ENCODE peak calls at places on chromosomes 13 and 19, in nine cellular contexts. I is GM23338, A is PC-3, F is tibial nerve, S is heart left ventricle, B is left ventricle myocardium inferior, R is breast epithelium, Z is lower lobe of right lung, C is thoracic aorta. U is an unnamed sample. For H3K4me1 and H3K27me3, the result is how much of the 10 kb centered on the place peaks cover.

GRCh38 chr13:106691861-106692260 is 123.9 kb upstream of the ARGLU1 start:
- DNase-seq in C (no peak), Z (no peak), F (no peak), A (no peak), R (no peak), B (no peak), I (no peak), S (no peak), U (no peak)

GRCh38 chr13:33639158-33639557 is 178.8 kb upstream of the RFC3 start:
- DNase-seq in Z (no peak), R (no peak), A (no peak), F (peak), S (peak), B (no peak), I (no peak), C (no peak), U (peak)

GRCh38 chr13:110132178-110132975 is 174.6 kb downstream of the COL4A1 start:
- DNase-seq in C (no peak), A (no peak), S (no peak), I (no peak), Z (no peak), R (no peak), B (no peak), F (no peak), U (no peak)

GRCh38 chr13:98405107-98405571 is 171.8 kb downstream of the STK24 start:
- DNase-seq in S (no peak), A (no peak), Z (no peak), I (peak), B (no peak), R (no peak), F (no peak), C (no peak), U (no peak)

GRCh38 chr13:60453490-60453889 is 56.5 kb downstream of the TDRD3 start:
- DNase-seq in S (no peak), R (no peak), I (peak), C (no peak), Z (no peak), F (no peak), A (peak), B (no peak), U (no peak)

GRCh38 chr13:106028916-106029315 is 506.5 kb downstream of the EFNB2 start:
- DNase-seq in A (no peak), I (no peak), R (no peak), Z (no peak), B (no peak), F (no peak), C (no peak), S (no peak), U (no peak)

GRCh38 chr13:51959773-51960172 is 51.5 kb downstream of the ATP7B start:
- DNase-seq in F (no peak), B (no peak), A (no peak), S (no peak), I (peak), Z (no peak), C (no peak), R (no peak), U (no peak)

GRCh38 chr19:10769533-10770491 is 51.9 kb downstream of the DNM2 start:
- DNase-seq in S (peak), Z (no peak), B (peak), C (no peak), R (no peak), I (peak), F (peak), A (peak), U (peak)

GRCh38 chr19:40716031-40716654 is 543 bp downstream of the COQ8B start:
- DNase-seq in Z (no peak), F (peak), C (peak), S (no peak), A (peak), I (no peak), B (no peak), R (no peak), U (peak)

GRCh38 chr19:40717880-40718773 is 1.2 kb downstream of the ITPKC start:
- DNase-seq in F (peak), B (no peak), Z (peak), C (no peak), I (peak), A (peak), S (no peak), R (peak), U (peak)

GRCh38 chr13:51793570-51794273 is 10.2 kb downstream of the DHRS12 start:
- DNase-seq in A (peak), C (no peak), Z (no peak), R (no peak), B (no peak), F (no peak), I (no peak), S (no peak), U (no peak)

GRCh38 chr13:43390582-43390981 is 367.2 kb downstream of the DNAJC15 start:
- DNase-seq in R (no peak), C (no peak), S (no peak), Z (no peak), A (no peak), F (no peak), B (no peak), I (no peak), U (no peak)

GRCh38 chr19:58252102-58252685 is 23.5 kb downstream of the ZNF544 start:
- DNase-seq in C (no peak), F (no peak), A (peak), S (no peak), I (peak), R (no peak), B (no peak), Z (no peak), U (no peak)

GRCh38 chr13:65063753-65064152 is 2166.4 kb downstream of the PCDH9 start:
- DNase-seq in F (no peak), C (no peak), B (no peak), R (no peak), S (no peak), A (peak), I (no peak), Z (no peak), U (no peak)

GRCh38 chr13:98413796-98414195 is 163.1 kb downstream of the STK24 start:
- DNase-seq in I (peak), R (no peak), Z (no peak), S (no peak), B (no peak), A (no peak), F (no peak), C (no peak), U (no peak)

GRCh38 chr13:37175996-37176395 is 70.5 kb upstream of the CSNK1A1L start:
- DNase-seq in I (no peak), Z (no peak), A (no peak), R (no peak), C (no peak), B (no peak), S (no peak), F (peak), U (no peak)

GRCh38 chr19:53102701-53103140 is 501 bp downstream of the ZNF160 start:
- DNase-seq in R (no peak), S (peak), A (peak), Z (peak), F (no peak), I (peak), B (peak), C (no peak), U (no peak)

GRCh38 chr19:45200614-45201013 is 22.0 kb downstream of the BLOC1S3 start:
- DNase-seq in I (peak), F (peak), C (no peak), R (no peak), A (no peak), S (no peak), Z (no peak), B (no peak), U (no peak)

GRCh38 chr13:26555413-26555812 is 2.1 kb upstream of the WASF3 start:
- DNase-seq in A (no peak), I (peak), B (no peak), R (no peak), C (no peak), F (no peak), S (no peak), Z (no peak), U (no peak)

GRCh38 chr19:14516048-14516534 is 2.1 kb downstream of the DNAJB1 start:
- DNase-seq in C (no peak), B (no peak), Z (no peak), A (peak), R (no peak), F (no peak), S (no peak), I (peak), U (no peak)

GRCh38 chr13:79812070-79812850 is 331.3 kb downstream of the NDFIP2 start:
- DNase-seq in F (no peak), C (no peak), R (no peak), A (no peak), Z (no peak), B (no peak), S (no peak), I (no peak), U (no peak)

GRCh38 chr13:103299079-103299478 is 232.9 kb upstream of the SLC10A2 start:
- DNase-seq in A (peak), F (no peak), I (peak), S (no peak), R (no peak), B (no peak), Z (no peak), C (no peak), U (no peak)

GRCh38 chr13:91400094-91400462 is 1.7 kb downstream of the GPC5 start:
- DNase-seq in B (no peak), Z (no peak), S (no peak), I (peak), A (no peak), C (no peak), R (no peak), F (no peak), U (no peak)

GRCh38 chr19:2270157-2270571 is 11.8 kb downstream of the PEAK3 start:
- DNase-seq in B (peak), Z (peak), I (no peak), C (no peak), S (no peak), R (no peak), A (no peak), F (peak), U (peak)

GRCh38 chr19:34288381-34288780 is 34.0 kb downstream of the GARRE1 start:
- DNase-seq in R (no peak), Z (no peak), C (no peak), I (no peak), A (no peak), F (no peak), S (no peak), B (no peak), U (no peak)

GRCh38 chr19:28793391-28794168 is 419.4 kb downstream of the UQCRFS1 start:
- DNase-seq in Z (no peak), A (no peak), R (no peak), I (peak), C (no peak), S (peak), F (no peak), B (peak), U (no peak)

GRCh38 chr19:46631481-46631880 is 4.5 kb downstream of the GNG8 start:
- DNase-seq in S (no peak), C (no peak), Z (no peak), R (peak), A (no peak), F (peak), I (peak), B (peak), U (peak)

GRCh38 chr13:40251343-40252032 is 415.0 kb downstream of the FOXO1 start:
- DNase-seq in R (no peak), F (no peak), B (no peak), A (no peak), C (no peak), Z (no peak), S (no peak), I (no peak), U (no peak)

GRCh38 chr13:98976338-98976737 is 1.5 kb downstream of the DOCK9 start:
- DNase-seq in Z (no peak), R (no peak), F (no peak), A (no peak), B (no peak), S (no peak), I (no peak), C (no peak), U (no peak)

GRCh38 chr13:97367427-97367826 is 66.5 kb upstream of the RAP2A start:
- DNase-seq in R (peak), I (peak), A (no peak), C (no peak), Z (no peak), F (no peak), S (no peak), B (no peak), U (no peak)

GRCh38 chr13:77345150-77345780 is 18.4 kb upstream of the MYCBP2 start:
- DNase-seq in S (no peak), R (no peak), Z (no peak), I (no peak), C (no peak), A (no peak), B (no peak), F (no peak), U (no peak)

GRCh38 chr13:114128348-114128623 is 4.1 kb downstream of the RASA3 start:
- DNase-seq in R (no peak), S (no peak), A (no peak), Z (peak), C (no peak), I (no peak), B (no peak), F (no peak), U (no peak)

GRCh38 chr19:38152461-38153379 is 71.3 kb downstream of the DPF1 start:
- DNase-seq in F (no peak), A (peak), C (no peak), R (no peak), Z (no peak), I (no peak), B (peak), S (peak), U (no peak)

DNA sequence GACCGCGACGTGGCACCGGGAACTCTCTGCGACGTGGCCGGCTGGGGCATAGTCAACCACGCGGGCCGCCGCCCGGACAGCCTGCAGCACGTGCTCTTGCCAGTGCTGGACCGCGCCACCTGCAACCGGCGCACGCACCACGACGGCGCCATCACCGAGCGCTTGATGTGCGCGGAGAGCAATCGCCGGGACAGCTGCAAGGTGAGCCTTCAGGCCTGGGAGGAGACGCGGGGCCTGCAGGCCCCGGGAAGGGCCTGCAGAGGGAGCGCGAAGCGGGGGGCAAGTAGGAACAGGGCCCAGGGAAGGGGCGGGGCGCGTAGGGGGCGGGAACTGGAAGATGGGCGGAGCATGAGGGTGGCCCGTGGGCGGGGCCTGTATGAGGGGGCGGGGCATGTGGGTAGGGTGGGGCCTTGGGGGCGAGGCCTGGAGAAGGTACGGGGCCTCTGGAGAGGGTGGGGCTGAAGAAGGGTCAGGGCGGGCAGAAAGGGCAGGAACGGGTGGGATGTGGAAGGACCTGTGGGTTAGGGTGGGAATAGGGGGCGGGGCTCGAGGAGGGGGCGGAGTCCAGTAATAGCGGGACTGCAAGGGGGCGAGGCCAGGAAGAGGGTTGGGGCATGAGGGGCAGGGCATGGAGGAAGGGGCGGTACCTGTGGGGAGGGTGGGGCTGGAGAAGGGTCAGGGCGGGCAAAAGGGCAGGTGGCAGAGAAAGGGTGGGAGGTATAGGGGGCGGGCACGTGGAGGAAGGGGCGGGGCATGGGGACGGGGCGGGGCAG is 2.5 kb downstream of the CFD start:
- DNase-seq in R (no peak), B (no peak), I (peak), C (no peak), Z (peak), S (no peak), A (peak), F (no peak), U (no peak)
- H3K4me1 ChIP-seq in R (under half), B (under half), I (under half), C (under half), Z (under half), S (under half), A (under half), F (under half), U (under half)

DNA sequence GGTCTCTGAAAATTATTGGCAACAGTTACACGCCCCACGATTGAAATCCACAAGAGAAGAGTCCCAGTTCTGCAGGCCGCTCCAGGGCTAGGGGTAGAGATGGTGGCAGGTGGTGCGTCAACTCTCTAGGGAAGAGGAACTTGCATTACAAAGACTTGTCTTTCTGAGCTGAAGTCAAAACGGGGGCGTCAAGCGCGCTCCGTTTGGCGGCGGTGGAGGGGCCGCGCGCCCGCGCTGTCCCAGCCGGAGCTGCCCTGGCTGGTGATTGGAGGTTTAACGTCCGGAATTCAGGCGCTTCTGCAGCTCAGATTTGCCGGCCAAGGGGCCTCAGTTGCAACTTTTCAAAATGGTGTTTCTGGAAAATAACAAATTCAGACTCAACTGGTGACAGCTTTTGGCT is 38.9 kb downstream of the SOX1 start:
- DNase-seq in I (peak), R (no peak), C (no peak), B (no peak), A (no peak), Z (no peak), F (no peak), S (no peak), U (no peak)
- H3K27me3 ChIP-seq in I (half or more), R (under half), C (under half), B (half or more), A (under half), Z (half or more), F (under half), S (half or more), U (half or more)

GRCh38 chr19:4376245-4376990 is 23.9 kb downstream of the SH3GL1 start:
- DNase-seq in S (no peak), I (peak), B (no peak), R (no peak), A (peak), C (no peak), Z (no peak), F (no peak), U (no peak)

GRCh38 chr19:4379383-4380253 is 20.7 kb downstream of the SH3GL1 start:
- DNase-seq in B (no peak), F (no peak), S (no peak), R (peak), C (no peak), A (peak), Z (peak), I (no peak), U (no peak)

GRCh38 chr19:4380254-4380727 is 20.1 kb downstream of the SH3GL1 start:
- DNase-seq in B (peak), A (no peak), Z (peak), R (no peak), S (peak), F (no peak), I (no peak), C (no peak), U (peak)

GRCh38 chr19:4376991-4377781 is 23.2 kb downstream of the SH3GL1 start:
- DNase-seq in C (no peak), B (no peak), F (no peak), A (peak), S (no peak), Z (no peak), R (peak), I (no peak), U (no peak)

DNA sequence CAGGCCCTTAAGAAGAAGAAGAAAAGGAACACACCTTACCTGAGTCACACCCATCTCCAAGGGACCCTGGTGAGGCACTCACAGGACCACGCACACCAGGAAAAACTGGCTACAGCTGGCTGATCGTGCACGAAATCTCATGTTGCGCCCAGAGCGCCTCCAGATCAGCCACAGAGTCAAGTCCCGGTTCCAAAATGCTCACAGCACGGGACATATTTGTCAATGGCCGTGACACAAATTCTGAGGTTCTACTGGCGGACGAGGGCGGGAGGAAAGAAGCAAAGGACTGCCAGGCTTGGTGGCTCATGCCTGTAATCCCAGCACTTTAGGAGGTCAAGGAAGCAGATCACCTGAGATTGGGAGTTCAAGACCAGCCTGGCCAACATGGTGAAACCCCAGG is 21.5 kb downstream of the SH3GL1 start:
- DNase-seq in I (no peak), B (no peak), A (no peak), Z (no peak), F (no peak), R (no peak), S (no peak), C (no peak), U (no peak)
- H3K4me1 ChIP-seq in I (under half), B (half or more), A (half or more), Z (half or more), F (half or more), R (under half), S (half or more), C (under half), U (under half)

GRCh38 chr19:49117677-49118564 is 1.0 kb downstream of the C19orf73 start:
- DNase-seq in F (no peak), Z (no peak), I (no peak), B (peak), A (no peak), S (peak), C (no peak), R (no peak), U (no peak)

GRCh38 chr19:49120868-49121267 is 1.5 kb downstream of the PPFIA3 start:
- DNase-seq in S (no peak), B (no peak), I (no peak), Z (no peak), A (no peak), F (no peak), C (no peak), R (no peak), U (no peak)

GRCh38 chr19:49118565-49119410 is at the start of gene C19orf73:
- DNase-seq in A (peak), I (peak), R (peak), C (peak), B (peak), S (peak), Z (peak), F (peak), U (peak)

GRCh38 chr19:49120325-49120683 is 960 bp downstream of the PPFIA3 start:
- DNase-seq in B (no peak), F (no peak), S (no peak), Z (no peak), C (no peak), A (no peak), R (no peak), I (no peak), U (no peak)

GRCh38 chr19:49119411-49120324 is at the start of gene PPFIA3:
- DNase-seq in R (no peak), S (peak), C (no peak), Z (peak), I (peak), A (peak), F (peak), B (peak), U (peak)
- H3K27me3 ChIP-seq in R (under half), S (under half), C (under half), Z (under half), I (under half), A (under half), F (under half), B (under half), U (under half)

GRCh38 chr19:6738726-6739389 is 622 bp upstream of the TRIP10 start:
- DNase-seq in A (no peak), B (peak), R (peak), Z (peak), C (no peak), I (peak), F (no peak), S (peak), U (peak)
- H3K4me1 ChIP-seq in A (under half), B (half or more), R (under half), Z (half or more), C (under half), I (under half), F (half or more), S (under half), U (under half)

U was measured in tibial artery.